ENCODE peak calls at places on chromosomes 13 and 19, in four cellular contexts. M is breast epithelium, W is IMR-90, S is K562. V is an unnamed sample.

GRCh38 chr13:99356216-99357089 is 49.3 kb upstream of the GPR183 start:
- DNase-seq in M (no peak), W (peak), S (peak), V (no peak)

GRCh38 chr19:2337329-2337707 is 8.8 kb downstream of the SPPL2B start:
- DNase-seq in M (no peak), W (peak), S (no peak), V (no peak)

GRCh38 chr19:13888281-13888680 is 11.3 kb downstream of the NANOS3 start:
- DNase-seq in M (peak), W (no peak), S (no peak), V (no peak)

GRCh38 chr19:4712771-4713170 is 10.9 kb downstream of the DPP9 start:
- DNase-seq in M (no peak), W (no peak), S (no peak), V (no peak)

GRCh38 chr13:60453490-60453889 is 56.5 kb downstream of the TDRD3 start:
- DNase-seq in M (no peak), W (peak), S (no peak), V (peak)

GRCh38 chr13:36552334-36552733 is 120.0 kb downstream of the CCNA1 start:
- DNase-seq in M (no peak), W (no peak), S (no peak), V (no peak)

GRCh38 chr13:21427741-21428140 is 31.4 kb downstream of the ZDHHC20 start:
- DNase-seq in M (no peak), W (no peak), S (no peak), V (no peak)

GRCh38 chr13:45325806-45326205 is 15.2 kb downstream of the TPT1 start:
- DNase-seq in M (no peak), W (peak), S (no peak), V (no peak)

GRCh38 chr19:17303940-17304267 is 679 bp upstream of the ABHD8 start:
- DNase-seq in M (no peak), W (no peak), S (no peak), V (no peak)
- H3K4me3 ChIP-seq in M (no peak), W (no peak), S (no peak), V (no peak)

GRCh38 chr19:20612711-20613316 is 47.2 kb upstream of the ZNF737 start:
- DNase-seq in M (no peak), W (no peak), S (no peak), V (no peak)
- H3K4me3 ChIP-seq in M (no peak), W (no peak), S (no peak), V (no peak)

DNA sequence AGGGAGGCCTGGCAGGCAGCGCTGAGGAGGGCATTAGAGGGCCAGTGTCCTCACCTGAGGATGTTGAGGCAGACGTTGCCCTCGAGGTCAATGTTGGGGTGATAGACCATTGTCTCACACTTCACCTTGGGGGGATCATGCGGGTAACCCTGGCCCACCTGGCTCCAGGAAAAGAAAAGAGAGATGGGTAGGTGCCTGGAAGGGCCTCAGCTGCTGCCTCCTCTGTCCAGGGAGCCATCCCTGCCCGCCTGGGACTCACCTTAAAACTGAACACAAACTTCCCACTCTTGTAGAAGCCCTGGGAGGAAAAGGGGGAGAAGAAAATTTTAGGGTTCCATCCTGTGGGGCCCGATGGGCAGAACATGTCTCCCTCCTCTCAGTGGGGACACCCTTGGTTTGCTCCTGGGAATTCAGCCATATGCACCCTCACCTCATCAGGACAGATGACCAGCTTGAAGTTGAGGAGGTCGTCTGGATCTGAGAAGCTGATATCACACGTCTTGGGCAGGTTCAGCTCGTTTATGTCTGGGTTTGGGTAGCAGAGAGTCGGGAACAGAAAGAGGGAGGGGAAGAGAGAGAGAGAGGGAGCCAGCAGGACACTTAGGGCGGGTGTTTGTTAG is 1.7 kb downstream of the UBE2M start:
- DNase-seq in M (no peak), W (no peak), S (no peak), V (no peak)
- H3K4me3 ChIP-seq in M (peak), W (peak), S (peak), V (peak)

DNA sequence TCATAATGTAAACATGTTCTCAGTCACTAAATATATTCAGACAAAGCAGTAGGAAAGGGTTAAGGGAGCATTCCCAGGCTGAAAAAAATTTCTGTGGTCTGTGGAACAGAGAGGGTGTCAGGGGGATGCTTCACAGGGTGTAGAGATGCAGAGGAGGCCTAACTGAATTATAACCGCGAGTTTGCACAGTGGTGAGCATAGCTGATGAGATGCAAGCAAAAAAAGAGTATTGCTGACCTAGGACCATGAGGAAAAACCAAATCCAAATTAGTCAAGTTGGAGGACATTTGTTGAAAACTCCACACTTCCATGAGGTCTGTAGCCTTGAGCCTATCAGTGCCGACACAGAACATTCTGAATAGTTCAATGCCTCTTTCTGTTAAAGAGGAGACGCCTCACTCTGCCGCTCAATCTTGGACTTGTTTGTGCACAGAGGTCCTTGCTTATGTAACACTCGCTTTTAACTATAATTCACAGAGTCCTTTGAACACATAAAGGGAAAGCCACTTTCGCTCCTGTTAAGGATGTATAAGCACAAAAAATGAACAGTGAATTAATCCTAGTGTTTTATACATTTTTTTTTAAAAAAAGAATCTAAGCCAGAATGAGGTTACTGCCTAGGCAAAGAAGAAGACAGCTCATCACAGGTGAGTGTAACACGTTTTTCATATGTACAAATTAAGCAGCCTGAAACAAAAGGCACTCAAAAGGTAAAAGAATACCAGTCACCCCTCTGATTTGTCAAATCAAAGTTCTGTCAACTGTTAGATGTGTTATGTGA is 25.8 kb upstream of the INTS6 start:
- DNase-seq in M (no peak), W (no peak), S (no peak), V (no peak)
- H3K4me3 ChIP-seq in M (no peak), W (no peak), S (no peak), V (no peak)

GRCh38 chr13:27965740-27966640 is 3.1 kb downstream of the CDX2 start:
- DNase-seq in M (no peak), W (no peak), S (no peak), V (no peak)

GRCh38 chr13:27966641-27967202 is 2.4 kb downstream of the CDX2 start:
- DNase-seq in M (no peak), W (no peak), S (no peak), V (no peak)

GRCh38 chr13:27968316-27969072 is 621 bp downstream of the CDX2 start:
- DNase-seq in M (no peak), W (no peak), S (no peak), V (no peak)

GRCh38 chr13:27967736-27968315 is 1.3 kb downstream of the CDX2 start:
- DNase-seq in M (no peak), W (no peak), S (no peak), V (no peak)

GRCh38 chr13:27967203-27967735 is 1.8 kb downstream of the CDX2 start:
- DNase-seq in M (no peak), W (no peak), S (no peak), V (no peak)
- H3K4me3 ChIP-seq in M (no peak), W (no peak), S (no peak), V (no peak)

DNA sequence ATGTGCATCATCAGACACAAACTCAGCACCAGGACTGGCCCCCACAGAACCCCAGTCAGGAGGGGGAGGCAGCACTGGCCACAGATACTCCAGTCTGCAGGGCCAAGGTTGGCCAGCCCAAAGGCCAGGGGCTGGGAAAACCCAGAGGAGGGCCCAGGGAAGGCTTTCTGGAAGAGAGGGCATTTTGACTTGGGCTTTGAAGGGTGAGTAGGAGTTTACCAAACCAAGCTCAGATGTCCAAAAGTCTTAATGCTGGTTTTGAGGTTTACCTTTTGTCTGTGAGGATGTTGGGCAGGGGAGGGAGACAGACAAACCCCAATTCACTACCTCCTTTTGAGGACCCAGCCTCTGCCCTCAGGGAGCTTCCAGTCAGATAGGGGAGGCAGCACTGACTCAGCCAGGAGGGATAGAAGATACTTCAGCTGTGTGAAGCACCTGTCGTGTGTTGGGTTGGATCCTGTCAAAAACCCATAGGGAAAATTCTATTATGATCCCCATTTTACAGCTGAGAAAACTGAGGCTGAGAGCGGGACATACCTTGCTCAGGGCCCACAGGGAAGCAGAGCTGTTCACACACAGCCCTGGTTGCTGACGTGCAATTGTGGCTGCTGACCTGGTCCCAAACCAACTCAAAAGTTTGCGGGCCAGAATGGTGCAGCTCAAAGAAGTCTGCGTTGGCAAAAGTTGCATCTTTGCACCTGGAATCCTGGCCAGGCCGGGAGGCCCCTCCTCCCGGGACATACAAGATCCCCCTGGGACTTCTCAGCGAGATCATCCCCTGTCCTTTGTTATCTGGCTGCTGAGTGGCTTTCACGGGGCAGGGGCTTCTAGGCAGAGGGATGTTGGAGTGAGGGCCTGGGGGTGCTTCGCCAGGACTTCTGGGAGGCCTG is 13.2 kb downstream of the CILP2 start:
- DNase-seq in M (no peak), W (no peak), S (no peak), V (no peak)
- H3K4me3 ChIP-seq in M (no peak), W (no peak), S (no peak), V (no peak)

GRCh38 chr19:678791-679388 is 2.7 kb downstream of the FSTL3 start:
- DNase-seq in M (no peak), W (no peak), S (no peak), V (no peak)
- H3K4me3 ChIP-seq in M (peak), W (no peak), S (peak), V (peak)

DNA sequence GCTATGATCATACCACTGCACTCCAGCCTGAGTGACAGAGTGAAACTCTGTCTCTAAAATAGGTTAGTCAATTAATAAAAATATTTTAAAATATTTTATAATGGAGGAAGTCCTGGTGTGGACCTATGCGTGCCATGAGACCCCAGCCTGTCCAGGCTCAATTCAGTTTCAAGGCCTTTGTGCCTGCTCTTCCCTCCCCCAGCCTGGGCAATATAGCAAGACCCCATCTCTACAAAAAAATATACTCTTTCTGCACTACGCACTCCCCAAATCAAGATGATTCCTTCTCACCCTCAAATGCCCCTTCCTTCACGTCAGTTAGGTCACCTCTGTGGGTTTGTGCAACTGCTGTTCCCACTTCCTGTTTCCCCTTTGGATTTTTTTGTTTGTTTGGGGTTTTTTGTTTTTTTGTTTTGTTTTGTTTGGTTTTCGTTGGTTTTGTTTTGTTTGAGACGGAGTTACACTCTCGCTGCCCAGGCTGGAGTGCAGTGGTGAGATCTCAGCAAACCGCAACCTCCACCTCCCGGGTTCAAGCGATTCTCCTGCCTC is 1.4 kb upstream of the HSH2D start:
- DNase-seq in M (no peak), W (no peak), S (no peak), V (no peak)
- H3K4me3 ChIP-seq in M (no peak), W (no peak), S (no peak), V (no peak)

GRCh38 chr19:19517235-19517619 is 1.2 kb downstream of the NDUFA13 start:
- DNase-seq in M (no peak), W (no peak), S (peak), V (no peak)
- H3K4me3 ChIP-seq in M (no peak), W (no peak), S (peak), V (peak)

V was measured in epithelial cell of proximal tubule.